ENCODE peak calls at places on chromosomes 2 and 18, in five cellular contexts. V is T-cell; G is GM06990; N is M059J; R is activated naive CD8-positive, alpha-beta T cell treated with anti-CD3 and anti-CD28 coated beads for 36 hours. Y is an unnamed sample.

GRCh38 chr2:168705534-168706470 is 96.6 kb upstream of the NOSTRIN start:
- DNase-seq in V (no peak), G (no peak), N (peak; percentile 9), R (no peak), Y (no peak)

GRCh38 chr2:56127013-56127772 is 56.6 kb upstream of the CCDC85A start:
- DNase-seq in V (no peak), G (no peak), N (no peak), R (no peak), Y (no peak)

GRCh38 chr18:35141567-35142269 is 99.1 kb upstream of the ZNF397 start:
- DNase-seq in V (no peak), G (no peak), N (no peak), R (no peak), Y (no peak)

GRCh38 chr2:181750305-181750704 is 70.0 kb upstream of the NEUROD1 start:
- DNase-seq in V (no peak), G (no peak), N (no peak), R (no peak), Y (no peak)

GRCh38 chr2:187155472-187155871 is 292.6 kb downstream of the CALCRL start:
- DNase-seq in V (no peak), G (no peak), N (no peak), R (no peak), Y (no peak)

GRCh38 chr18:6086731-6087130 is 191.4 kb upstream of the TMEM200C start:
- DNase-seq in V (no peak), G (no peak), N (no peak), R (no peak), Y (no peak)

GRCh38 chr2:232396683-232397082 is 10.0 kb upstream of the ALPG start:
- DNase-seq in V (no peak), G (no peak), N (no peak), R (no peak), Y (no peak)

GRCh38 chr2:231373184-231373583 is 22.3 kb upstream of the B3GNT7 start:
- DNase-seq in V (no peak), G (no peak), N (no peak), R (no peak), Y (no peak)

GRCh38 chr2:20141056-20141762 is 83.7 kb downstream of the SDC1 start:
- DNase-seq in V (no peak), G (no peak), N (peak; percentile 97), R (no peak), Y (no peak)

GRCh38 chr2:211216221-211216620 is 659.8 kb downstream of the CPS1 start:
- DNase-seq in V (no peak), G (no peak), N (peak; percentile 7), R (no peak), Y (no peak)

GRCh38 chr2:196980498-196980897 is 54.0 kb upstream of the PGAP1 start:
- DNase-seq in V (no peak), G (no peak), N (no peak), R (no peak), Y (no peak)

GRCh38 chr2:48433682-48434081 is 96.3 kb upstream of the STON1 start:
- DNase-seq in V (no peak), G (no peak), N (no peak), R (no peak), Y (no peak)

GRCh38 chr2:84257871-84258270 is 201.2 kb downstream of the SUCLG1 start:
- DNase-seq in V (no peak), G (no peak), N (no peak), R (no peak), Y (no peak)

GRCh38 chr18:47209166-47209565 is 33.0 kb upstream of the IER3IP1 start:
- DNase-seq in V (no peak), G (no peak), N (no peak), R (no peak), Y (no peak)

GRCh38 chr2:186554850-186555785 is 34.7 kb upstream of the ITGAV start:
- DNase-seq in V (no peak), G (no peak), N (no peak), R (no peak), Y (no peak)

GRCh38 chr2:191240871-191241270 is 4.3 kb upstream of the MYO1B start:
- DNase-seq in V (no peak), G (no peak), N (no peak), R (no peak), Y (no peak)

GRCh38 chr18:24544141-24544498 is 83.7 kb downstream of the HRH4 start:
- DNase-seq in V (no peak), G (no peak), N (peak; percentile 52), R (no peak), Y (no peak)

GRCh38 chr18:72783517-72783916 is 84.3 kb downstream of the NETO1 start:
- DNase-seq in V (no peak), G (no peak), N (no peak), R (no peak), Y (no peak)

GRCh38 chr18:61001138-61001537 is 332.1 kb upstream of the CDH20 start:
- DNase-seq in V (no peak), G (no peak), N (no peak), R (no peak), Y (no peak)

GRCh38 chr18:78641689-78642231 is 337.9 kb upstream of the SALL3 start:
- DNase-seq in V (no peak), G (no peak), N (no peak), R (no peak), Y (no peak)

GRCh38 chr2:200585730-200586643 is at the start of gene AOX1:
- DNase-seq in V (no peak), G (peak; percentile 30), N (peak; percentile 43), R (peak; percentile 6), Y (peak; percentile 24)

GRCh38 chr2:213316001-213316735 is 31.9 kb downstream of the SPAG16 start:
- DNase-seq in V (no peak), G (no peak), N (peak; percentile 85), R (no peak), Y (no peak)

GRCh38 chr2:7795358-7796199 is 878.4 kb downstream of the RNF144A start:
- DNase-seq in V (no peak), G (no peak), N (no peak), R (no peak), Y (no peak)

GRCh38 chr2:602571-603366 is 74.4 kb downstream of the TMEM18 start:
- DNase-seq in V (no peak), G (no peak), N (no peak), R (no peak), Y (no peak)

GRCh38 chr2:175167076-175167791 is 769 bp downstream of the ATF2 start:
- DNase-seq in V (no peak), G (no peak), N (peak; percentile 59), R (no peak), Y (peak; percentile 19)

GRCh38 chr2:188307850-188308283 is 16.2 kb downstream of the GULP1 start:
- DNase-seq in V (no peak), G (no peak), N (peak; percentile 39), R (no peak), Y (no peak)

GRCh38 chr18:63320690-63321265 is 1.2 kb upstream of the BCL2 start:
- DNase-seq in V (peak; percentile 15), G (peak; percentile 81), N (no peak), R (peak; percentile 62), Y (peak; percentile 64)

GRCh38 chr2:108593547-108594098 is 59.4 kb downstream of the LIMS1 start:
- DNase-seq in V (no peak), G (no peak), N (peak; percentile 83), R (no peak), Y (no peak)

GRCh38 chr2:12469053-12469625 is 247.6 kb upstream of the TRIB2 start:
- DNase-seq in V (no peak), G (no peak), N (no peak), R (no peak), Y (no peak)

GRCh38 chr2:85438291-85439110 is 20.0 kb downstream of the SH2D6 start:
- DNase-seq in V (no peak), G (peak; percentile 31), N (no peak), R (no peak), Y (no peak)

GRCh38 chr2:12211326-12212170 is 465.1 kb downstream of the LPIN1 start:
- DNase-seq in V (no peak), G (no peak), N (no peak), R (no peak), Y (no peak)

GRCh38 chr2:239162141-239162821 is 238.5 kb downstream of the HDAC4 start:
- DNase-seq in V (no peak), G (no peak), N (no peak), R (no peak), Y (no peak)

GRCh38 chr2:72887032-72887835 is at the start of gene SPR:
- DNase-seq in V (peak; percentile 33), G (peak; percentile 65), N (peak; percentile 76), R (peak; percentile 82), Y (peak; percentile 82)

GRCh38 chr2:207768168-207768890 is 1.4 kb downstream of the FZD5 start:
- DNase-seq in V (peak; percentile 11), G (peak; percentile 66), N (no peak), R (peak; percentile 41), Y (peak; percentile 58)

GRCh38 chr2:19611491-19612332 is 253.3 kb upstream of the OSR1 start:
- DNase-seq in V (no peak), G (no peak), N (peak; percentile 99), R (no peak), Y (no peak)

GRCh38 chr2:69241664-69242063 is 145.4 kb downstream of the GFPT1 start:
- DNase-seq in V (no peak), G (no peak), N (no peak), R (no peak), Y (no peak)

GRCh38 chr2:197168705-197169104 is 141.9 kb downstream of the ANKRD44 start:
- DNase-seq in V (peak; percentile 62), G (no peak), N (peak; percentile 61), R (peak; percentile 61), Y (peak; percentile 79)

Y was measured in GM20000.